ENCODE peak calls at places on chromosome 1, in four cellular contexts. J is T-helper 17 cell, Y is CMK, B is C1 segment of cervical spinal cord. T is an unnamed sample.
A peak's percentile ranks its signal among the peaks of the same experiment; 100 is the strongest.

GRCh38 chr1:200751717-200752116 is 13.0 kb downstream of the CAMSAP2 start:
- DNase-seq in J (no peak), B (no peak), Y (no peak), T (no peak)

GRCh38 chr1:21490774-21491482 is 18.3 kb upstream of the ALPL start:
- DNase-seq in J (no peak), Y (no peak), B (no peak), T (peak; percentile 47)

GRCh38 chr1:53128401-53128800 is 14.0 kb downstream of the SLC1A7 start:
- DNase-seq in B (no peak), J (no peak), Y (no peak), T (no peak)

GRCh38 chr1:224819861-224820260 is 109.6 kb upstream of the DNAH14 start:
- DNase-seq in Y (no peak), J (no peak), B (no peak), T (no peak)

GRCh38 chr1:54927475-54928240 is 40.7 kb upstream of the DHCR24 start:
- DNase-seq in J (no peak), B (no peak), Y (peak; percentile 3), T (no peak)

GRCh38 chr1:202805886-202806511 is 2.2 kb downstream of the KDM5B start:
- DNase-seq in B (no peak), J (no peak), Y (no peak), T (no peak)

GRCh38 chr1:151425103-151425502 is 25.7 kb downstream of the PSMB4 start:
- DNase-seq in B (no peak), Y (no peak), J (no peak), T (no peak)

GRCh38 chr1:196078691-196079090 is 529.5 kb downstream of the KCNT2 start:
- DNase-seq in B (no peak), J (no peak), Y (no peak), T (no peak)

GRCh38 chr1:109263234-109263596 is 13.9 kb downstream of the CELSR2 start:
- DNase-seq in J (no peak), Y (no peak), B (no peak), T (peak; percentile 45)

GRCh38 chr1:24454684-24455091 is 39.1 kb downstream of the NIPAL3 start:
- DNase-seq in Y (no peak), J (no peak), B (no peak), T (no peak)

GRCh38 chr1:64898107-64898861 is 68.1 kb downstream of the JAK1 start:
- DNase-seq in Y (no peak), J (no peak), B (peak; percentile 60), T (peak; percentile 60)

T was measured in iPS-NIHi11.